ENCODE peak calls at places on chromosomes 7 and 10, in nine cellular contexts. J is brain microvascular endothelial cell; I is CD8-positive, alpha-beta memory T cell; Y is adrenal gland; L is psoas muscle; C is esophagus squamous epithelium; P is cardiac muscle cell; R is CD4-positive, CD25-positive, alpha-beta regulatory T cell; Z is breast epithelium. O is an unnamed sample.

GRCh38 chr10:78948616-78949015 is 120.2 kb upstream of the ZMIZ1 start:
- DNase-seq in Z (no peak), J (no peak), P (no peak), Y (no peak), C (no peak), I (no peak), L (no peak), R (no peak), O (no peak)

GRCh38 chr10:119408969-119409371 is 133.5 kb downstream of the RGS10 start:
- DNase-seq in J (no peak), L (no peak), Z (no peak), C (no peak), Y (no peak), P (no peak), I (no peak), R (no peak), O (no peak)

GRCh38 chr7:97377713-97378112 is 260.2 kb downstream of the SDHAF3 start:
- DNase-seq in Y (no peak), L (no peak), Z (no peak), R (no peak), P (no peak), J (no peak), I (no peak), C (no peak), O (no peak)

GRCh38 chr10:131663411-131663810 is 237.4 kb upstream of the PPP2R2D start:
- DNase-seq in P (no peak), C (no peak), Y (no peak), R (no peak), I (no peak), L (no peak), Z (no peak), J (no peak), O (no peak)

GRCh38 chr7:114243019-114243507 is 171.6 kb upstream of the FOXP2 start:
- DNase-seq in Y (no peak), P (no peak), C (no peak), L (no peak), I (no peak), Z (no peak), R (no peak), J (peak), O (no peak)

GRCh38 chr10:8039323-8039922 is 15.1 kb upstream of the GATA3 start:
- DNase-seq in L (no peak), I (no peak), R (no peak), J (no peak), P (no peak), Y (no peak), Z (no peak), C (no peak), O (no peak)

GRCh38 chr7:79653136-79653631 is 199.7 kb upstream of the MAGI2 start:
- DNase-seq in R (no peak), J (peak), C (no peak), L (no peak), Z (no peak), I (no peak), Y (no peak), P (no peak), O (no peak)

GRCh38 chr10:43126759-43127424 is 11.4 kb upstream of the CSGALNACT2 start:
- DNase-seq in L (no peak), J (no peak), Z (no peak), R (no peak), I (no peak), Y (no peak), C (no peak), P (no peak), O (no peak)

GRCh38 chr7:132766660-132767059 is 190.4 kb upstream of the PLXNA4 start:
- DNase-seq in C (no peak), R (no peak), L (no peak), I (no peak), Z (no peak), J (no peak), Y (no peak), P (no peak), O (no peak)

GRCh38 chr7:78742694-78743093 is 710.8 kb downstream of the MAGI2 start:
- DNase-seq in P (no peak), Z (no peak), I (no peak), L (no peak), J (no peak), C (no peak), R (no peak), Y (no peak), O (no peak)

GRCh38 chr10:120429395-120429794 is 27.6 kb upstream of the PLPP4 start:
- DNase-seq in I (no peak), L (no peak), R (no peak), J (peak), C (no peak), P (no peak), Z (no peak), Y (no peak), O (no peak)

GRCh38 chr10:21315321-21316220 is 209.9 kb downstream of the SKIDA1 start:
- DNase-seq in Y (peak), R (no peak), I (no peak), J (peak), L (peak), Z (peak), C (no peak), P (peak), O (peak)

GRCh38 chr10:78579995-78580394 is 488.8 kb upstream of the ZMIZ1 start:
- DNase-seq in I (no peak), Z (peak), Y (peak), C (no peak), P (no peak), R (no peak), J (no peak), L (peak), O (peak)

GRCh38 chr7:150992833-150993302 is 2.1 kb downstream of the NOS3 start:
- DNase-seq in C (no peak), L (peak), R (no peak), J (no peak), Y (peak), I (no peak), Z (no peak), P (peak), O (peak)

DNA sequence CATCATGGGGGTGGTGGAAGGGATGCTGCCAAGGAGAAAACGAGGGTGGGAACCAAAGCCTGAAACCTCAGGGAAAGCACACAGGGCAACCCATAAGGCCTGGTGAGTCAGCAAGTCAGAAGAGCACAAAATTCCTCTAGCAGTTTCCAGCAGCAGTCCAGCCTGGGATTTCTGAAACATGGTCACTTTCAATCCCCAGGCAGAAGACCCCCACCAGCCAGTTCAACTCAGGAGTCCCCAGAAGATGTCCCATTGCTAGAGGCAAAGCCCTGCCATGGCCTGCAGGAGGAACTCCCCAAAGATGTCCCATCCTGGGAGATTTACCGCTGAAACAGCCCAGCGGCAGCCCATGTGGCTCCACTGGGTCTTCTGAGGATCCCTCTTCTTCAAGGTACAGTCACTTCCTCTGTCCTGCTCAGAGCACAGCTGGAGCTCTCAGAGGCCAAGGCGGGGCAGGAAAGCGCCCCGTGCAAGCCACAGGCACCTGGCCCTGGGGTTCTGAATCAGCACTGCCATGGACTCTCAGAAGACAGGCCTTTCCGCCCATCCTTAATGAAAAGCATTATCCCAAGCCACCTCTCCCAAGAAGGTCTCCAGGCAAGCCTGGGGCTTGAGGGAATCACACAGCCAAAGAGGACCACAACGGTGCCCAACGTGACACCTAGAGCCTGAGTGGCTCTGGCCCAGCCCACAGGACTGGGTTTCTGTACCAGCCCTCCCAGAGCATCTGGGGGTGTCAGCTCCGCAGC is 196.9 kb downstream of the GRID1 start:
- DNase-seq in C (no peak), J (no peak), Z (no peak), L (no peak), Y (no peak), P (no peak), I (no peak), R (no peak), O (no peak)
- H3K27ac ChIP-seq in C (no peak), J (no peak), Z (no peak), L (no peak), Y (no peak), P (no peak), I (no peak), R (no peak), O (no peak)

GRCh38 chr7:116425647-116426209 is 73.8 kb upstream of the CAV2 start:
- DNase-seq in R (no peak), Y (no peak), Z (no peak), L (no peak), I (no peak), C (no peak), P (no peak), J (no peak), O (no peak)
- H3K4me3 ChIP-seq in R (no peak), Y (no peak), Z (no peak), L (no peak), I (no peak), C (no peak), P (no peak), J (no peak), O (no peak)

DNA sequence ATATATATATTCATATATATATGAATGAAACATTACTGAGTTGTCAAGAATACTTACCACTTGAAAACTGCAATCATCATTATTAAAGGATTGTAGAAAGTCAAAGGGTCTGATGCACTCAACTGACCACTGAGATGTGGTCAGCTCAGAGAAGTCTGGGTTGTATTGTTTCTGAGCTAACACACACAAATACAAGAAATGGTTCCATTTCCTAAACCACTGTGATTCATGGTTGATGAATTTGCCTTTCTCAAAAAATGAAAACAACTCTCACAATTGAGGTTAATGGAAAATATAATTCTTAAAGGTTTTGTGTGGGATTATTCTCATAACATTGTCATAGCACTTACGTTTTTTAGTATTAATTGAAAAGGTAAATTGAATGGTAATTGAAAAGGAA is 45.6 kb upstream of the TAS2R16 start:
- DNase-seq in C (no peak), R (no peak), P (no peak), J (peak), L (no peak), Z (no peak), Y (no peak), I (no peak), O (no peak)
- H3K27ac ChIP-seq in C (no peak), R (no peak), P (no peak), J (peak), L (no peak), Z (no peak), Y (no peak), I (no peak), O (no peak)

GRCh38 chr7:44430054-44430453 is 60.4 kb downstream of the NUDCD3 start:
- DNase-seq in Z (no peak), L (no peak), C (no peak), I (no peak), R (no peak), J (no peak), Y (no peak), P (no peak), O (no peak)
- H3K4me3 ChIP-seq in Z (no peak), L (no peak), C (no peak), I (no peak), R (no peak), J (no peak), Y (no peak), P (no peak), O (no peak)

DNA sequence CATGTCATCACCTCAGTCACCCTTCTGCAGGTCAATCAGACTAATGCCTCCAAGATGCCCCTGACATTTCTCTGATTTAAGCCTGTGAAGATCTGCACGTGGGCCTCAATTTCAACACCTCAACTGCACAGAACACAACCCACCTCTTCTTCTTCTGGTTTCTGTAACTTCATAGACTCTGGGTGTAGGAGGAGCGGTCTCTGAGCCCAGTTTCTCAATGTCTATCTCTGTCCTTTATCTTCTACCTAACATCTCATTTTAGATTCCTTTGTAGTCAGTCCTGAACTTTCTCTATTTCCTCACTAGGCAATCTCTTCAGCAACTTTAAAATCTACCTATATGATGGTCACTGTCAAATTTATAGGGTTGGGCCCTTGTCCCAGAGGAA is 85.6 kb downstream of the PRKCQ start:
- DNase-seq in P (no peak), C (no peak), Y (no peak), L (no peak), R (no peak), I (no peak), Z (no peak), J (no peak), O (no peak)
- H3K27ac ChIP-seq in P (no peak), C (no peak), Y (no peak), L (no peak), R (peak), I (peak), Z (no peak), J (no peak), O (no peak)

GRCh38 chr7:45680776-45681175 is 106.6 kb downstream of the ADCY1 start:
- DNase-seq in Z (peak), R (no peak), C (no peak), I (no peak), L (no peak), J (no peak), P (no peak), Y (peak), O (no peak)
- H3K4me3 ChIP-seq in Z (no peak), R (no peak), C (no peak), I (no peak), L (no peak), J (no peak), P (no peak), Y (no peak), O (no peak)

O was measured in left ventricle myocardium inferior.